ENCODE peak calls at places on chromosomes 6 and 20, in five cellular contexts. T is AG09309, U is NCI-H748 treated with DMSO at 0.1 percent for 48 hours, D is fibroblast of mammary gland, O is ACHN. I is an unnamed sample.

GRCh38 chr6:128725271-128726233 is 157.4 kb upstream of the LAMA2 start:
- DNase-seq in T (peak), U (no peak), D (peak), O (peak), I (no peak)

GRCh38 chr6:43258807-43259686 is 15.8 kb downstream of the TTBK1 start:
- DNase-seq in T (no peak), U (no peak), D (no peak), O (no peak), I (peak)

GRCh38 chr6:47789553-47789952 is 7.7 kb downstream of the OPN5 start:
- DNase-seq in T (no peak), U (no peak), D (no peak), O (no peak), I (no peak)

GRCh38 chr20:11159728-11160127 is 485.9 kb upstream of the JAG1 start:
- DNase-seq in T (no peak), U (no peak), D (peak), O (no peak), I (no peak)

GRCh38 chr6:155080876-155081845 is 86.0 kb downstream of the TIAM2 start:
- DNase-seq in T (no peak), U (no peak), D (peak), O (no peak), I (no peak)

GRCh38 chr6:12842126-12842525 is 125.6 kb downstream of the PHACTR1 start:
- DNase-seq in T (no peak), U (no peak), D (no peak), O (no peak), I (no peak)

GRCh38 chr6:119830494-119831295 is 481.1 kb upstream of the MAN1A1 start:
- DNase-seq in T (no peak), U (peak), D (peak), O (no peak), I (no peak)

GRCh38 chr20:58708246-58708931 is 15.8 kb downstream of the NPEPL1 start:
- DNase-seq in T (no peak), U (no peak), D (no peak), O (no peak), I (no peak)

GRCh38 chr20:53734006-53734688 is 140.5 kb upstream of the ZNF217 start:
- DNase-seq in T (no peak), U (no peak), D (no peak), O (no peak), I (no peak)

GRCh38 chr20:51019598-51020592 is 3.0 kb downstream of the KCNG1 start:
- DNase-seq in T (no peak), U (no peak), D (no peak), O (no peak), I (no peak)

GRCh38 chr6:139030539-139030938 is 2.0 kb downstream of the ABRACL start:
- DNase-seq in T (no peak), U (peak), D (no peak), O (no peak), I (no peak)

GRCh38 chr20:17024513-17025105 is 202.2 kb upstream of the PCSK2 start:
- DNase-seq in T (no peak), U (no peak), D (no peak), O (peak), I (no peak)

GRCh38 chr6:131383421-131384411 is 189.3 kb upstream of the ARG1 start:
- DNase-seq in T (no peak), U (no peak), D (peak), O (no peak), I (no peak)

GRCh38 chr6:83051386-83052172 is 14.1 kb downstream of the UBE3D start:
- DNase-seq in T (no peak), U (peak), D (no peak), O (no peak), I (no peak)

GRCh38 chr6:120129228-120129627 is 779.7 kb upstream of the MAN1A1 start:
- DNase-seq in T (no peak), U (no peak), D (no peak), O (no peak), I (no peak)

GRCh38 chr6:5051394-5051793 is 33.7 kb upstream of the PPP1R3G start:
- DNase-seq in T (no peak), U (no peak), D (no peak), O (no peak), I (no peak)

GRCh38 chr20:15191082-15191723 is 853.8 kb upstream of the FLRT3 start:
- DNase-seq in T (no peak), U (no peak), D (no peak), O (no peak), I (no peak)

GRCh38 chr6:1774541-1774940 is 164.8 kb downstream of the FOXC1 start:
- DNase-seq in T (no peak), U (no peak), D (peak), O (no peak), I (no peak)

GRCh38 chr6:46959419-46959818 is 37.7 kb upstream of the ADGRF5 start:
- DNase-seq in T (no peak), U (no peak), D (no peak), O (no peak), I (no peak)

GRCh38 chr6:11702039-11702795 is 76.4 kb downstream of the ADTRP start:
- DNase-seq in T (peak), U (no peak), D (peak), O (no peak), I (no peak)

GRCh38 chr6:15062311-15063252 is 183.3 kb upstream of the JARID2 start:
- DNase-seq in T (peak), U (no peak), D (peak), O (no peak), I (no peak)

GRCh38 chr6:11618533-11618932 is 81.0 kb downstream of the TMEM170B start:
- DNase-seq in T (no peak), U (peak), D (peak), O (peak), I (no peak)

GRCh38 chr6:158471339-158471738 is 88.6 kb upstream of the TMEM181 start:
- DNase-seq in T (no peak), U (no peak), D (no peak), O (no peak), I (no peak)